ENCODE peak calls at places on chromosomes 6 and 20, in four cellular contexts. M is K562, I is WTC11, Q is HepG2. D is an unnamed sample.

GRCh38 chr6:144920391-144920983 is 635.4 kb downstream of the UTRN start:
- DNase-seq in Q (no peak), I (no peak), M (no peak), D (no peak)

GRCh38 chr6:159577564-159577963 is 115.5 kb downstream of the SOD2 start:
- DNase-seq in Q (no peak), I (no peak), M (no peak), D (no peak)

GRCh38 chr6:98498891-98499290 is 335.5 kb upstream of the POU3F2 start:
- DNase-seq in I (no peak), M (no peak), Q (no peak), D (no peak)

GRCh38 chr20:19275630-19276071 is 63.2 kb downstream of the SLC24A3 start:
- DNase-seq in Q (no peak), M (no peak), I (no peak), D (no peak)

GRCh38 chr6:56852249-56852606 is 102.7 kb upstream of the BEND6 start:
- DNase-seq in M (no peak), Q (no peak), I (no peak), D (no peak)

GRCh38 chr20:59932616-59933295 is 681 bp downstream of the SYCP2 start:
- DNase-seq in M (no peak), I (no peak), Q (no peak), D (no peak)

GRCh38 chr6:112639436-112639835 is 292.3 kb downstream of the RFPL4B start:
- DNase-seq in M (no peak), I (no peak), Q (no peak), D (no peak)

GRCh38 chr20:53983401-53983800 is 87.0 kb downstream of the BCAS1 start:
- DNase-seq in M (no peak), Q (no peak), I (no peak), D (no peak)

GRCh38 chr6:38501931-38502330 is 137.8 kb downstream of the BTBD9 start:
- DNase-seq in I (no peak), M (no peak), Q (no peak), D (no peak)

GRCh38 chr6:89675949-89676753 is 37.6 kb upstream of the LYRM2 start:
- DNase-seq in Q (no peak), I (no peak), M (no peak), D (no peak)

GRCh38 chr20:63957004-63957689 is 931 bp upstream of the UCKL1 start:
- DNase-seq in M (peak), Q (peak), I (peak), D (peak)

GRCh38 chr6:121499666-121500065 is 64.2 kb downstream of the GJA1 start:
- DNase-seq in M (no peak), I (no peak), Q (no peak), D (no peak)

GRCh38 chr6:20058912-20059311 is 153.4 kb downstream of the MBOAT1 start:
- DNase-seq in I (no peak), Q (no peak), M (no peak), D (no peak)

GRCh38 chr6:139135578-139136545 is 982 bp downstream of the HECA start:
- DNase-seq in M (peak), Q (no peak), I (peak), D (no peak)

GRCh38 chr20:48823476-48823875 is 4.3 kb downstream of the PREX1 start:
- DNase-seq in Q (no peak), M (no peak), I (no peak), D (no peak)

GRCh38 chr20:49603209-49603627 is 35.3 kb upstream of the PTGIS start:
- DNase-seq in Q (peak), I (peak), M (no peak), D (no peak)

GRCh38 chr6:88361754-88362153 is 195.6 kb upstream of the CNR1 start:
- DNase-seq in Q (no peak), M (no peak), I (no peak), D (no peak)

GRCh38 chr6:134240664-134241431 is 77.1 kb downstream of the SGK1 start:
- DNase-seq in I (no peak), Q (no peak), M (no peak), D (no peak)

GRCh38 chr6:84769247-84769646 is 4.8 kb upstream of the TBX18 start:
- DNase-seq in Q (no peak), I (no peak), M (no peak), D (peak)

GRCh38 chr20:57930328-57930727 is 220.5 kb upstream of the PMEPA1 start:
- DNase-seq in Q (no peak), I (no peak), M (no peak), D (no peak)

GRCh38 chr20:57932227-57932864 is 222.5 kb upstream of the PMEPA1 start:
- DNase-seq in I (no peak), Q (no peak), M (no peak), D (no peak)

GRCh38 chr20:57934913-57935312 is 225.1 kb upstream of the PMEPA1 start:
- DNase-seq in M (no peak), I (no peak), Q (no peak), D (no peak)

GRCh38 chr20:57936636-57937310 is 227.0 kb upstream of the PMEPA1 start:
- DNase-seq in M (no peak), Q (no peak), I (no peak), D (no peak)

DNA sequence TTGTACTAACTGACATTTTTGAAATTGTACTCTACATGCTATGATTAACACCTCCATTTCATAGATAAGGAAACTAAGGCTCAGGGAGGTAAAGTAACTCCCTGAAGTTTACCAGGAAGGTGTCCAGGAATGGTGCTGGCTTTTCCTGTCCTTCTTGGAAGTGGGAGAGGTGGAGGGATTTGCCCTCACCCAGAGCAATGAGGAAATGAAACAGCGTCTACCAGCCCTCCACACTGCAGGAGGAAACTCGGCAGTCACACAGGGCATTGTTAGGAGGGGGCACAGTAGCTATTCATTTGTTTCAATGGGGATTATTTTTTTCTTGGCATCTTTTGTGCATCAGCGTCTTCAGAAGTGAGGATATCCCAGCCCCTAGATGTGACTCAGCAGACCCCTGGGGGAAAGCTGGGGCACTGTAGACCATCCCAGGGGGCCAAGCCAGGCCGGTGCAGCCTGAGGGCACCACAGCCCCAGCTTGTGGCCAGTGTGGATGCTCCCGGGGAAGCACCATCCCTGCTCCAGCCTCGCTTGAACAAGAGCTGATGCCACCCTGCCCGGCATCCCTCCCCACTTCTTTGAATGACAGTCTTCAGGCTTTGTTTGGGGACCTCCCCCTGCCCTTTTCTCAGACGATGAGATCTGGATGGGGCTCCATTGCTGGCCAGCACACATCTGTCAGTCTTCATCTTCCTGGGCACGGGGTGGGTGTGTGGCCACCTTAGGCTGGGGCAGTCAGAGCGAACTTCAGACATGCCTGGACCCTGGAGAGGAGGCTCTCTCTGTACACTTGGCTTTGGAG is 224.4 kb upstream of the PMEPA1 start:
- DNase-seq in Q (no peak), M (no peak), I (no peak), D (no peak)
- TF ChIP-seq NR3C1 in Q (no peak), M (no peak), I (no peak), D (no peak)

DNA sequence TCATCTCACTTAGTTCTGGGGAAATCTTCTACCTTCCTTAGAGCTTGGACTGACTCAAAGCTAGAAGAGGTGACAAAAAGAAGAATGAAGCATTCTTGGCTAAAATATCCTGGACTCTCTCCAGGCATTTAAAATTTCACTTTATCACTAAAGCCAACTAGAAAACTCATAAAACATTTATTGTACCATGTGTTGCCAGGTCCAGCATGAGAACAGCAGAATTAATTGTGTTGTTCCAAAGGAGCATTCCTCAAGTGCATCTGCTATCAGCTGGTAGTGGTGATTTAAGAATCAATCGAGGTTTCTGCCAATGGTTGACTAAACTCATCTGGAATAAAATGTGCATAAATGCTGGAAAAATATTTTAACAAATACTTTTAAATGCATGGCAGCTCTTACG is 147.3 kb upstream of the SSTR4 start:
- DNase-seq in Q (no peak), M (no peak), I (no peak), D (no peak)
- TF ChIP-seq NR3C1 in Q (no peak), M (no peak), I (no peak), D (no peak)

DNA sequence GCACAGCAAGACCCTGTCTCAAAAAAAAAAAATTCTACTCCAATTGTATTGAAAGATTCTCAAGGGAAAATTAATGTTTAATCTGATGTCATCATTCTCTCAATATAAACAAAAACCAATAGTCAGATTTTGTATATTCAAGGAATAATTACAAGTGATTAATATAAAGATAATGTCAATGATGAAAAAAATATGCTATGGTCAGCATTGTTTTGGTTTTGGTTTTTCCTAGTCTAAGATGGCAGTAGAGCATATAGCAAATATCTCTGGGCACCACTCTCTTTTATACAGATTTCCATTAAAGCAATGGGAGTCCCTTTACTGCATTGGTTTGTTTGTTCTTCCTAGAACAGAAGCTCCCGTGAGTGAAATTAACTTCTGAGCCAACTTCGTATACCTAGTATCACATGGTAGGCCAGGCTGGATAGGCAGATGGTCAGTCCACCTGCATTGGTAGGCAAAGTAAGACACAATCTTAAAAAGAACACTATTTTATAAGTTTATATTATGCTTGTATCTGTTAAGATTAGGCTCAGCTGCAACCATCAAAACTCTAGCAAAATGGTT is 523.8 kb upstream of the JARID2 start:
- DNase-seq in M (no peak), I (no peak), Q (no peak), D (no peak)
- TF ChIP-seq NR3C1 in M (no peak), I (no peak), Q (no peak), D (no peak)

GRCh38 chr20:52150440-52151258 is 40.9 kb downstream of the ZFP64 start:
- DNase-seq in I (no peak), Q (peak), M (peak), D (peak)
- TF ChIP-seq NR3C1 in I (no peak), Q (no peak), M (no peak), D (no peak)

GRCh38 chr20:36606171-36607116 is 865 bp downstream of the RAB5IF start:
- DNase-seq in Q (peak), I (peak), M (no peak), D (no peak)
- TF ChIP-seq NR3C1 in Q (no peak), I (no peak), M (no peak), D (no peak)

DNA sequence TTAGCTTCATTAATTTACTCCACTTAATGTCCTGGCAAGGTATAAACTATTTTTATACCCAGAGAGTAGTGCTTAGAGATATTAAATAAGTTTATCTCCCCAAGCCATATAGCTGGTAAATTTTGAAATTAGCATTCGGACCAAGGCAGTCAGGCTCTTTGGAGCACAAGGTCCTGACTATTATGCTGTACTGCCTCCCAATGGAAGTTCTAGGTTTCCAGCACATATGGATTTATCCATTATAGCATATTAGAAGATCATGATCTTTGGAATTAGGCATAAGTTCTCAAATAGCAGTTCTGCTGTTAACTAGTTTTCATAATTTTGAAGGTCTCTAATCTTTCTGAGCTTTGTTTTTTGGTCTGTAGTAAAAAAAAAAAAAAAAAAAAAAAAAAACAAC is 835.3 kb upstream of the EPHA7 start:
- DNase-seq in Q (peak), M (no peak), I (no peak), D (peak)
- TF ChIP-seq NR3C1 in Q (no peak), M (no peak), I (no peak), D (no peak)

GRCh38 chr20:20712474-20713243 is at the start of gene RALGAPA2:
- DNase-seq in I (peak), Q (peak), M (peak), D (peak)

GRCh38 chr20:20711413-20711812 is 1.0 kb downstream of the RALGAPA2 start:
- DNase-seq in Q (no peak), I (no peak), M (no peak), D (no peak)

GRCh38 chr20:20712004-20712473 is 405 bp downstream of the RALGAPA2 start:
- DNase-seq in I (peak), M (no peak), Q (peak), D (no peak)

GRCh38 chr20:20710847-20711315 is 1.6 kb downstream of the RALGAPA2 start:
- DNase-seq in Q (peak), M (no peak), I (no peak), D (no peak)

GRCh38 chr20:20713244-20713765 is 861 bp upstream of the RALGAPA2 start:
- DNase-seq in M (no peak), Q (peak), I (peak), D (no peak)
- TF ChIP-seq NR3C1 in M (no peak), Q (no peak), I (no peak), D (no peak)

GRCh38 chr6:25769983-25770382 is 15.4 kb downstream of the SLC17A4 start:
- DNase-seq in I (no peak), M (no peak), Q (no peak), D (peak)
- TF ChIP-seq NR3C1 in I (no peak), M (no peak), Q (no peak), D (no peak)